ENCODE peak calls at places on chromosomes 13 and 19, in ten cellular contexts. O is hepatic stellate cell; K is AG04450; C is H54; A is T1000; Q is IMR-90; X is activated naive CD8-positive, alpha-beta T cell treated with anti-CD3 and anti-CD28 coated beads, Interleukin-2, amount 50 U/mL, for 24 hours; D is GM06990; Z is WTC11; T is neuronal stem cell. B is an unnamed sample.

GRCh38 chr13:46637213-46637612 is 84.2 kb downstream of the LRCH1 start:
- DNase-seq in O (no peak), K (no peak), C (no peak), A (no peak), Q (no peak), X (no peak), D (no peak), Z (no peak), T (no peak), B (no peak)

GRCh38 chr13:48667136-48667535 is 13.4 kb downstream of the CYSLTR2 start:
- DNase-seq in O (no peak), K (no peak), C (no peak), A (no peak), Q (no peak), X (no peak), D (no peak), Z (no peak), T (no peak), B (no peak)

GRCh38 chr13:42258747-42259146 is 13.2 kb upstream of the AKAP11 start:
- DNase-seq in O (no peak), K (no peak), C (no peak), A (no peak), Q (no peak), X (no peak), D (no peak), Z (peak), T (no peak), B (no peak)

GRCh38 chr19:38674388-38675133 is 27.1 kb downstream of the ACTN4 start:
- DNase-seq in O (no peak), K (no peak), C (no peak), A (no peak), Q (peak), X (no peak), D (no peak), Z (no peak), T (no peak), B (no peak)

GRCh38 chr13:50126378-50127016 is 111.3 kb downstream of the KCNRG start:
- DNase-seq in O (no peak), K (no peak), C (no peak), A (no peak), Q (peak), X (peak), D (peak), Z (peak), T (peak), B (peak)

GRCh38 chr13:114115191-114115671 is 17.2 kb downstream of the RASA3 start:
- DNase-seq in O (peak), K (peak), C (peak), A (peak), Q (peak), X (peak), D (no peak), Z (peak), T (no peak), B (no peak)

GRCh38 chr19:22619932-22620331 is 14.2 kb upstream of the ZNF492 start:
- DNase-seq in O (no peak), K (no peak), C (no peak), A (no peak), Q (no peak), X (no peak), D (no peak), Z (no peak), T (no peak), B (no peak)

GRCh38 chr13:43057653-43058317 is 34.4 kb downstream of the DNAJC15 start:
- DNase-seq in O (no peak), K (no peak), C (no peak), A (no peak), Q (no peak), X (no peak), D (no peak), Z (peak), T (no peak), B (no peak)

GRCh38 chr19:58001895-58002369 is 688 bp downstream of the ZNF606 start:
- DNase-seq in O (peak), K (no peak), C (no peak), A (peak), Q (peak), X (peak), D (no peak), Z (no peak), T (no peak), B (no peak)

GRCh38 chr13:109933476-109933875 is 147.1 kb upstream of the IRS2 start:
- DNase-seq in O (no peak), K (no peak), C (no peak), A (no peak), Q (no peak), X (no peak), D (no peak), Z (no peak), T (no peak), B (no peak)

GRCh38 chr19:8262431-8262830 is 45.7 kb downstream of the CD320 start:
- DNase-seq in O (no peak), K (no peak), C (no peak), A (no peak), Q (no peak), X (no peak), D (no peak), Z (no peak), T (no peak), B (no peak)

GRCh38 chr13:50543767-50544166 is 299.7 kb downstream of the DLEU7 start:
- DNase-seq in O (no peak), K (peak), C (no peak), A (no peak), Q (peak), X (no peak), D (no peak), Z (no peak), T (no peak), B (no peak)

GRCh38 chr13:35573639-35574038 is 97.2 kb upstream of the MAB21L1 start:
- DNase-seq in O (no peak), K (no peak), C (no peak), A (no peak), Q (no peak), X (no peak), D (no peak), Z (no peak), T (no peak), B (no peak)

GRCh38 chr19:49149652-49150105 is 5.5 kb downstream of the HRC start:
- DNase-seq in O (peak), K (peak), C (no peak), A (peak), Q (peak), X (no peak), D (no peak), Z (peak), T (peak), B (peak)

GRCh38 chr13:44726777-44727176 is 150.6 kb upstream of the TSC22D1 start:
- DNase-seq in O (no peak), K (no peak), C (no peak), A (no peak), Q (no peak), X (no peak), D (no peak), Z (no peak), T (no peak), B (no peak)

GRCh38 chr13:18943721-18944391 is 237.8 kb downstream of the TUBA3C start:
- DNase-seq in O (no peak), K (no peak), C (no peak), A (no peak), Q (no peak), X (no peak), D (no peak), Z (no peak), T (no peak), B (no peak)

GRCh38 chr19:39497850-39498261 is 891 bp upstream of the DLL3 start:
- DNase-seq in O (no peak), K (no peak), C (no peak), A (peak), Q (peak), X (peak), D (peak), Z (peak), T (peak), B (peak)

GRCh38 chr19:280541-281007 is 10.6 kb downstream of the PLPP2 start:
- DNase-seq in O (no peak), K (no peak), C (no peak), A (no peak), Q (no peak), X (no peak), D (no peak), Z (no peak), T (peak), B (peak)

GRCh38 chr19:57245066-57245465 is 4.6 kb downstream of the ZNF805 start:
- DNase-seq in O (no peak), K (no peak), C (no peak), A (no peak), Q (no peak), X (no peak), D (no peak), Z (no peak), T (no peak), B (no peak)

GRCh38 chr19:53942001-53942786 is 20.5 kb upstream of the CACNG8 start:
- DNase-seq in O (no peak), K (no peak), C (peak), A (no peak), Q (no peak), X (peak), D (peak), Z (peak), T (peak), B (peak)